ENCODE peak calls at places on chromosomes 6 and 20, in seven cellular contexts. One of them, this sample, is unnamed.

GRCh38 chr6:160831751-160832150 is 129.7 kb downstream of the PLG start:
- DNase-seq in endothelial cell of umbilical vein: no peak
- DNase-seq in cardiac muscle cell: no peak
- DNase-seq in pancreas: no peak
- DNase-seq in PC-3: no peak
- DNase-seq in psoas muscle: no peak
- DNase-seq in body of pancreas: no peak
- DNase-seq in this sample: no peak

GRCh38 chr6:37536462-37537225 is 37.0 kb upstream of the CCDC167 start:
- DNase-seq in endothelial cell of umbilical vein: no peak
- DNase-seq in cardiac muscle cell: no peak
- DNase-seq in pancreas: no peak
- DNase-seq in PC-3: no peak
- DNase-seq in psoas muscle: no peak
- DNase-seq in body of pancreas: no peak
- DNase-seq in this sample: no peak

GRCh38 chr6:48087448-48087847 is 23.5 kb downstream of the PTCHD4 start:
- DNase-seq in endothelial cell of umbilical vein: peak; percentile 56
- DNase-seq in cardiac muscle cell: peak; percentile 71
- DNase-seq in pancreas: no peak
- DNase-seq in PC-3: peak; percentile 68
- DNase-seq in psoas muscle: no peak
- DNase-seq in body of pancreas: no peak
- DNase-seq in this sample: no peak

GRCh38 chr6:18405477-18406293 is 18.5 kb downstream of the RNF144B start:
- DNase-seq in endothelial cell of umbilical vein: peak; percentile 88
- DNase-seq in cardiac muscle cell: peak; percentile 33
- DNase-seq in pancreas: no peak
- DNase-seq in PC-3: peak; percentile 96
- DNase-seq in psoas muscle: no peak
- DNase-seq in body of pancreas: no peak
- DNase-seq in this sample: no peak

GRCh38 chr6:145948328-145948727 is 15.8 kb downstream of the SHPRH start:
- DNase-seq in endothelial cell of umbilical vein: no peak
- DNase-seq in cardiac muscle cell: peak; percentile 63
- DNase-seq in pancreas: no peak
- DNase-seq in PC-3: peak; percentile 52
- DNase-seq in psoas muscle: no peak
- DNase-seq in body of pancreas: no peak
- DNase-seq in this sample: no peak

GRCh38 chr6:84428300-84428907 is 201.0 kb upstream of the CEP162 start:
- DNase-seq in endothelial cell of umbilical vein: peak; percentile 82
- DNase-seq in cardiac muscle cell: peak; percentile 81
- DNase-seq in pancreas: peak; percentile 32
- DNase-seq in PC-3: peak; percentile 71
- DNase-seq in psoas muscle: peak; percentile 23
- DNase-seq in body of pancreas: peak; percentile 19
- DNase-seq in this sample: peak; percentile 67

GRCh38 chr20:47181056-47181862 is 175.2 kb downstream of the ZMYND8 start:
- DNase-seq in endothelial cell of umbilical vein: peak; percentile 57
- DNase-seq in cardiac muscle cell: peak; percentile 81
- DNase-seq in pancreas: no peak
- DNase-seq in PC-3: peak; percentile 89
- DNase-seq in psoas muscle: no peak
- DNase-seq in body of pancreas: no peak
- DNase-seq in this sample: no peak

GRCh38 chr20:29741894-29742698 is 1515.4 kb upstream of the DEFB115 start:
- DNase-seq in endothelial cell of umbilical vein: no peak
- DNase-seq in cardiac muscle cell: no peak
- DNase-seq in pancreas: no peak
- DNase-seq in PC-3: no peak
- DNase-seq in psoas muscle: no peak
- DNase-seq in body of pancreas: no peak
- DNase-seq in this sample: no peak

GRCh38 chr20:50724851-50725721 is 6.3 kb upstream of the PARD6B start:
- DNase-seq in endothelial cell of umbilical vein: no peak
- DNase-seq in cardiac muscle cell: peak; percentile 97
- DNase-seq in pancreas: no peak
- DNase-seq in PC-3: peak; percentile 91
- DNase-seq in psoas muscle: peak; percentile 79
- DNase-seq in body of pancreas: peak; percentile 33
- DNase-seq in this sample: peak; percentile 95

GRCh38 chr20:23925789-23926525 is 46.4 kb upstream of the CST5 start:
- DNase-seq in endothelial cell of umbilical vein: no peak
- DNase-seq in cardiac muscle cell: no peak
- DNase-seq in pancreas: no peak
- DNase-seq in PC-3: no peak
- DNase-seq in psoas muscle: no peak
- DNase-seq in body of pancreas: no peak
- DNase-seq in this sample: no peak

GRCh38 chr20:47720636-47721427 is 64.4 kb downstream of the SULF2 start:
- DNase-seq in endothelial cell of umbilical vein: peak; percentile 48
- DNase-seq in cardiac muscle cell: no peak
- DNase-seq in pancreas: no peak
- DNase-seq in PC-3: no peak
- DNase-seq in psoas muscle: no peak
- DNase-seq in body of pancreas: no peak
- DNase-seq in this sample: no peak

GRCh38 chr20:47125553-47126373 is 230.7 kb downstream of the ZMYND8 start:
- DNase-seq in endothelial cell of umbilical vein: no peak
- DNase-seq in cardiac muscle cell: peak; percentile 57
- DNase-seq in pancreas: no peak
- DNase-seq in PC-3: no peak
- DNase-seq in psoas muscle: no peak
- DNase-seq in body of pancreas: no peak
- DNase-seq in this sample: no peak

GRCh38 chr6:55445648-55446204 is 118.5 kb downstream of the GFRAL start:
- DNase-seq in endothelial cell of umbilical vein: peak; percentile 60
- DNase-seq in cardiac muscle cell: peak; percentile 61
- DNase-seq in pancreas: no peak
- DNase-seq in PC-3: peak; percentile 58
- DNase-seq in psoas muscle: no peak
- DNase-seq in body of pancreas: no peak
- DNase-seq in this sample: no peak

GRCh38 chr6:45044510-45045252 is 283.4 kb upstream of the RUNX2 start:
- DNase-seq in endothelial cell of umbilical vein: no peak
- DNase-seq in cardiac muscle cell: no peak
- DNase-seq in pancreas: peak; percentile 10
- DNase-seq in PC-3: peak; percentile 63
- DNase-seq in psoas muscle: no peak
- DNase-seq in body of pancreas: no peak
- DNase-seq in this sample: no peak

GRCh38 chr6:136921936-136922679 is at the start of gene SLC35D3:
- DNase-seq in endothelial cell of umbilical vein: peak; percentile 14
- DNase-seq in cardiac muscle cell: peak; percentile 21
- DNase-seq in pancreas: peak; percentile 21
- DNase-seq in PC-3: no peak
- DNase-seq in psoas muscle: no peak
- DNase-seq in body of pancreas: peak; percentile 18
- DNase-seq in this sample: no peak

GRCh38 chr20:15220778-15221565 is 883.6 kb upstream of the FLRT3 start:
- DNase-seq in endothelial cell of umbilical vein: peak; percentile 31
- DNase-seq in cardiac muscle cell: peak; percentile 38
- DNase-seq in pancreas: no peak
- DNase-seq in PC-3: peak; percentile 52
- DNase-seq in psoas muscle: no peak
- DNase-seq in body of pancreas: no peak
- DNase-seq in this sample: no peak

GRCh38 chr20:4322499-4322898 is 307.1 kb upstream of the RNF24 start:
- DNase-seq in endothelial cell of umbilical vein: no peak
- DNase-seq in cardiac muscle cell: no peak
- DNase-seq in pancreas: no peak
- DNase-seq in PC-3: no peak
- DNase-seq in psoas muscle: no peak
- DNase-seq in body of pancreas: no peak
- DNase-seq in this sample: no peak

GRCh38 chr6:110180228-110181008 is at the start of gene CDC40:
- DNase-seq in endothelial cell of umbilical vein: no peak
- DNase-seq in cardiac muscle cell: no peak
- DNase-seq in pancreas: peak; percentile 64
- DNase-seq in PC-3: no peak
- DNase-seq in psoas muscle: peak; percentile 61
- DNase-seq in body of pancreas: peak; percentile 59
- DNase-seq in this sample: peak; percentile 83

GRCh38 chr6:32148722-32149576 is 2.8 kb downstream of the PRRT1 start:
- DNase-seq in endothelial cell of umbilical vein: peak; percentile 66
- DNase-seq in cardiac muscle cell: no peak
- DNase-seq in pancreas: peak; percentile 78
- DNase-seq in PC-3: no peak
- DNase-seq in psoas muscle: peak; percentile 61
- DNase-seq in body of pancreas: peak; percentile 71
- DNase-seq in this sample: peak; percentile 73

GRCh38 chr6:75374913-75375530 is 90.4 kb upstream of the TMEM30A start:
- DNase-seq in endothelial cell of umbilical vein: peak; percentile 67
- DNase-seq in cardiac muscle cell: no peak
- DNase-seq in pancreas: no peak
- DNase-seq in PC-3: no peak
- DNase-seq in psoas muscle: no peak
- DNase-seq in body of pancreas: no peak
- DNase-seq in this sample: no peak

GRCh38 chr6:35935469-35935868 is 14.6 kb upstream of the SRPK1 start:
- DNase-seq in endothelial cell of umbilical vein: no peak
- DNase-seq in cardiac muscle cell: no peak
- DNase-seq in pancreas: no peak
- DNase-seq in PC-3: no peak
- DNase-seq in psoas muscle: no peak
- DNase-seq in body of pancreas: no peak
- DNase-seq in this sample: no peak

GRCh38 chr6:149935246-149935645 is 6.6 kb upstream of the ULBP2 start:
- DNase-seq in endothelial cell of umbilical vein: no peak
- DNase-seq in cardiac muscle cell: no peak
- DNase-seq in pancreas: no peak
- DNase-seq in PC-3: peak; percentile 60
- DNase-seq in psoas muscle: no peak
- DNase-seq in body of pancreas: no peak
- DNase-seq in this sample: no peak

GRCh38 chr20:31587545-31588389 is 17.3 kb upstream of the ID1 start:
- DNase-seq in endothelial cell of umbilical vein: peak; percentile 36
- DNase-seq in cardiac muscle cell: peak; percentile 52
- DNase-seq in pancreas: no peak
- DNase-seq in PC-3: no peak
- DNase-seq in psoas muscle: peak; percentile 56
- DNase-seq in body of pancreas: no peak
- DNase-seq in this sample: no peak

GRCh38 chr6:87472525-87473418 is at the start of gene SLC35A1:
- DNase-seq in endothelial cell of umbilical vein: peak; percentile 88
- DNase-seq in cardiac muscle cell: peak; percentile 86
- DNase-seq in pancreas: peak; percentile 77
- DNase-seq in PC-3: peak; percentile 64
- DNase-seq in psoas muscle: peak; percentile 87
- DNase-seq in body of pancreas: peak; percentile 78
- DNase-seq in this sample: peak; percentile 91
- TF ChIP-seq CTCF in endothelial cell of umbilical vein: no peak
- TF ChIP-seq CTCF in cardiac muscle cell: peak; percentile 20
- TF ChIP-seq CTCF in pancreas: no peak
- TF ChIP-seq CTCF in PC-3: no peak
- TF ChIP-seq CTCF in psoas muscle: peak; percentile 24
- TF ChIP-seq CTCF in body of pancreas: peak; percentile 40
- TF ChIP-seq CTCF in this sample: peak; percentile 11

DNA sequence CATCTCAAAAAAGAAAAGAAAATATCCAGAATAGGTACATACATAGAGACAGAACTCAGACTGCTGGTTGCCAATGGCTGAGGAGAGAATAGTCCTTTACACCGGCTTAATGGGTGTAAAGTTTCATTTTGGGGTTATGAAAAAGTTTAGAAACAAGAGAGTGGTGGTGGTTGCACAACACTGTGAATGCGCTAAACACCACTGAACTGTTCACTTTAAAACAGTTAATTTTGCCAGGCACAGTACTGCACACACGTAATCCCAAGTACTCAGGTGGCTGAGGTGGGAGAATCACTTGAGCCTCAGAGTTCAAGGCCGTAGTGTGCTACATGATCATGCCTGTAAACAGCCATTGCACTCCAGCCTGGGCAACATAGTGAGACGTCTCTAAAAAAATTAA is 7.6 kb downstream of the ILRUN start:
- DNase-seq in endothelial cell of umbilical vein: no peak
- DNase-seq in cardiac muscle cell: no peak
- DNase-seq in pancreas: no peak
- DNase-seq in PC-3: no peak
- DNase-seq in psoas muscle: no peak
- DNase-seq in body of pancreas: no peak
- DNase-seq in this sample: no peak
- H3K4me1 ChIP-seq in endothelial cell of umbilical vein: no peaks in the 10 kb centered on the region
- H3K4me1 ChIP-seq in cardiac muscle cell: no peaks in the 10 kb centered on the region
- H3K4me1 ChIP-seq in pancreas: peaks cover 15% of the 10 kb centered on the region
- H3K4me1 ChIP-seq in PC-3: peaks cover 3% of the 10 kb centered on the region
- H3K4me1 ChIP-seq in psoas muscle: peaks cover 61% of the 10 kb centered on the region
- H3K4me1 ChIP-seq in body of pancreas: peaks cover 29% of the 10 kb centered on the region
- H3K4me1 ChIP-seq in this sample: peaks cover 5% of the 10 kb centered on the region

GRCh38 chr6:41449399-41450245 is 96.6 kb upstream of the FOXP4 start:
- DNase-seq in endothelial cell of umbilical vein: no peak
- DNase-seq in cardiac muscle cell: peak; percentile 78
- DNase-seq in pancreas: peak; percentile 69
- DNase-seq in PC-3: no peak
- DNase-seq in psoas muscle: peak; percentile 49
- DNase-seq in body of pancreas: peak; percentile 86
- DNase-seq in this sample: peak; percentile 49

GRCh38 chr6:41451515-41452163 is 94.5 kb upstream of the FOXP4 start:
- DNase-seq in endothelial cell of umbilical vein: no peak
- DNase-seq in cardiac muscle cell: peak; percentile 38
- DNase-seq in pancreas: no peak
- DNase-seq in PC-3: no peak
- DNase-seq in psoas muscle: peak; percentile 42
- DNase-seq in body of pancreas: no peak
- DNase-seq in this sample: peak; percentile 38

GRCh38 chr6:41450581-41450980 is 95.6 kb upstream of the FOXP4 start:
- DNase-seq in endothelial cell of umbilical vein: no peak
- DNase-seq in cardiac muscle cell: no peak
- DNase-seq in pancreas: no peak
- DNase-seq in PC-3: no peak
- DNase-seq in psoas muscle: no peak
- DNase-seq in body of pancreas: no peak
- DNase-seq in this sample: no peak

GRCh38 chr6:41452763-41453162 is 93.4 kb upstream of the FOXP4 start:
- DNase-seq in endothelial cell of umbilical vein: no peak
- DNase-seq in cardiac muscle cell: no peak
- DNase-seq in pancreas: no peak
- DNase-seq in PC-3: no peak
- DNase-seq in psoas muscle: no peak
- DNase-seq in body of pancreas: no peak
- DNase-seq in this sample: no peak

GRCh38 chr6:41451039-41451438 is 95.1 kb upstream of the FOXP4 start:
- DNase-seq in endothelial cell of umbilical vein: no peak
- DNase-seq in cardiac muscle cell: no peak
- DNase-seq in pancreas: no peak
- DNase-seq in PC-3: no peak
- DNase-seq in psoas muscle: no peak
- DNase-seq in body of pancreas: no peak
- DNase-seq in this sample: no peak
- TF ChIP-seq CTCF in endothelial cell of umbilical vein: no peak
- TF ChIP-seq CTCF in cardiac muscle cell: no peak
- TF ChIP-seq CTCF in pancreas: no peak
- TF ChIP-seq CTCF in PC-3: peak; percentile 20
- TF ChIP-seq CTCF in psoas muscle: no peak
- TF ChIP-seq CTCF in body of pancreas: no peak
- TF ChIP-seq CTCF in this sample: no peak

DNA sequence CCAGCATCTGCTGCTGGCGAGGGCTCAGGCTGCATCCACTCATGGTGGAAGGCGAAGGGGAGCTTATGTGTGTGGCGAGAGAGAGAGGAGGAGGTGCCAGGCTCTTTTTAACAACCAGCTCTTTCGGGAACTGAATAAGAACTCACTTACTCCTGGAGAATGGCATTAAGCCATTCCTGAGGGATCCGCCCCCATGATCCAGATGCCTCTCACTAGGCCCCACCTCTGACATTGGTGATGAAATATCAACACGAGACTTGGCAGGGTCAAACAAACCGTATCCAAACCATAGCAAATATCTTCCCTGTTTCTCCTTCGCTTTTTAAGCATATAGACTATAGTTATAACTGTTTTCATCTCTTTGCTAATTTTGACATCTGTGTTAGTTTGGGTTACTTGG is 24.6 kb downstream of the CHMP4B start:
- DNase-seq in endothelial cell of umbilical vein: no peak
- DNase-seq in cardiac muscle cell: peak; percentile 75
- DNase-seq in pancreas: no peak
- DNase-seq in PC-3: no peak
- DNase-seq in psoas muscle: peak; percentile 46
- DNase-seq in body of pancreas: peak; percentile 44
- DNase-seq in this sample: no peak
- H3K4me1 ChIP-seq in endothelial cell of umbilical vein: peaks cover 23% of the 10 kb centered on the region
- H3K4me1 ChIP-seq in cardiac muscle cell: peaks cover 53% of the 10 kb centered on the region
- H3K4me1 ChIP-seq in pancreas: peaks cover 35% of the 10 kb centered on the region
- H3K4me1 ChIP-seq in PC-3: no peaks in the 10 kb centered on the region
- H3K4me1 ChIP-seq in psoas muscle: peaks cover 65% of the 10 kb centered on the region
- H3K4me1 ChIP-seq in body of pancreas: peaks cover 85% of the 10 kb centered on the region
- H3K4me1 ChIP-seq in this sample: peaks cover 69% of the 10 kb centered on the region

This sample was measured in testis.